ENCODE peak calls at places on chromosomes 5 and 9, in six cellular contexts. F is hypothalamus, R is DMS153, D is myocyte, J is upper lobe of right lung, V is hippocampal formation. W is an unnamed sample.

GRCh38 chr9:134702291-134702690 is 60.7 kb downstream of the COL5A1 start:
- DNase-seq in F (no peak), R (no peak), D (no peak), J (no peak), V (no peak), W (no peak)

GRCh38 chr9:137404971-137405584 is 17.9 kb downstream of the EXD3 start:
- DNase-seq in F (no peak), R (no peak), D (no peak), J (no peak), V (no peak), W (no peak)

GRCh38 chr9:137298983-137299521 is 3.0 kb downstream of the NRARP start:
- DNase-seq in F (no peak), R (no peak), D (no peak), J (peak), V (no peak), W (no peak)

GRCh38 chr5:113147537-113147936 is 170.9 kb downstream of the DCP2 start:
- DNase-seq in F (no peak), R (no peak), D (no peak), J (no peak), V (no peak), W (no peak)

GRCh38 chr5:87121315-87122170 is 146.1 kb upstream of the RASA1 start:
- DNase-seq in F (no peak), R (no peak), D (peak), J (no peak), V (peak), W (no peak)

GRCh38 chr9:119003218-119003617 is 366.0 kb downstream of the BRINP1 start:
- DNase-seq in F (no peak), R (no peak), D (peak), J (no peak), V (peak), W (no peak)

GRCh38 chr5:127871448-127872153 is 168.4 kb downstream of the CCDC192 start:
- DNase-seq in F (no peak), R (no peak), D (peak), J (no peak), V (no peak), W (no peak)

GRCh38 chr5:159240301-159240870 is 22.7 kb upstream of the UBLCP1 start:
- DNase-seq in F (no peak), R (no peak), D (peak), J (no peak), V (no peak), W (no peak)

GRCh38 chr9:746661-747434 is 94.6 kb upstream of the DMRT1 start:
- DNase-seq in F (no peak), R (no peak), D (no peak), J (no peak), V (no peak), W (no peak)

GRCh38 chr5:16674750-16675149 is 58.0 kb upstream of the RETREG1 start:
- DNase-seq in F (no peak), R (no peak), D (no peak), J (no peak), V (no peak), W (no peak)

GRCh38 chr9:114116061-114116747 is 17.1 kb upstream of the KIF12 start:
- DNase-seq in F (no peak), R (no peak), D (no peak), J (peak), V (no peak), W (peak)

GRCh38 chr5:116970318-116970717 is 395.7 kb upstream of the SEMA6A start:
- DNase-seq in F (no peak), R (peak), D (no peak), J (no peak), V (no peak), W (no peak)

GRCh38 chr9:104074876-104075275 is 19.2 kb upstream of the SMC2 start:
- DNase-seq in F (no peak), R (no peak), D (peak), J (no peak), V (no peak), W (no peak)

GRCh38 chr5:76663573-76663972 is 40.4 kb upstream of the F2RL2 start:
- DNase-seq in F (no peak), R (no peak), D (no peak), J (no peak), V (no peak), W (no peak)

GRCh38 chr5:97951139-97951538 is 768.1 kb upstream of the RIOK2 start:
- DNase-seq in F (no peak), R (no peak), D (no peak), J (no peak), V (no peak), W (no peak)

GRCh38 chr5:57176350-57176857 is 2.5 kb downstream of the GPBP1 start:
- DNase-seq in F (no peak), R (no peak), D (peak), J (no peak), V (peak), W (no peak)

GRCh38 chr9:79694676-79695400 is 123.1 kb downstream of the TLE4 start:
- DNase-seq in F (no peak), R (no peak), D (peak), J (no peak), V (no peak), W (no peak)

GRCh38 chr9:109311281-109311680 is 9.6 kb downstream of the EPB41L4B start:
- DNase-seq in F (no peak), R (no peak), D (peak), J (no peak), V (no peak), W (no peak)

GRCh38 chr9:98983295-98984268 is 39.9 kb downstream of the COL15A1 start:
- DNase-seq in F (no peak), R (no peak), D (peak), J (no peak), V (no peak), W (no peak)

GRCh38 chr5:96734871-96735325 is 72.7 kb downstream of the CAST start:
- DNase-seq in F (no peak), R (no peak), D (no peak), J (no peak), V (no peak), W (no peak)

GRCh38 chr5:152701305-152701704 is 296.2 kb upstream of the NMUR2 start:
- DNase-seq in F (no peak), R (no peak), D (no peak), J (no peak), V (no peak), W (no peak)

GRCh38 chr5:136182618-136183017 is 10.3 kb downstream of the SMIM32 start:
- DNase-seq in F (no peak), R (no peak), D (no peak), J (no peak), V (no peak), W (no peak)

GRCh38 chr5:111829701-111830100 is 72.7 kb upstream of the NREP start:
- DNase-seq in F (no peak), R (no peak), D (peak), J (no peak), V (no peak), W (no peak)

GRCh38 chr9:136352682-136353081 is 10.9 kb downstream of the DNLZ start:
- DNase-seq in F (no peak), R (no peak), D (no peak), J (peak), V (no peak), W (no peak)

GRCh38 chr5:53479656-53480473 is 564 bp upstream of the FST start:
- DNase-seq in F (no peak), R (no peak), D (peak), J (peak), V (no peak), W (peak)

GRCh38 chr9:135199489-135199888 is 112.0 kb downstream of the OLFM1 start:
- DNase-seq in F (no peak), R (no peak), D (no peak), J (no peak), V (no peak), W (no peak)

GRCh38 chr9:14865206-14865605 is 45.0 kb downstream of the FREM1 start:
- DNase-seq in F (no peak), R (no peak), D (no peak), J (no peak), V (no peak), W (no peak)

GRCh38 chr5:34053133-34053532 is 10.1 kb upstream of the C1QTNF3 start:
- DNase-seq in F (no peak), R (no peak), D (peak), J (no peak), V (no peak), W (no peak)

GRCh38 chr5:74617203-74617602 is 23.3 kb downstream of the ENC1 start:
- DNase-seq in F (no peak), R (no peak), D (no peak), J (no peak), V (no peak), W (no peak)

GRCh38 chr5:14557203-14557725 is 24.3 kb upstream of the OTULINL start:
- DNase-seq in F (no peak), R (no peak), D (no peak), J (no peak), V (no peak), W (no peak)

GRCh38 chr5:133930061-133930823 is 38.2 kb downstream of the C5orf15 start:
- DNase-seq in F (no peak), R (no peak), D (no peak), J (no peak), V (no peak), W (no peak)

GRCh38 chr9:132169672-132170392 is 8.0 kb downstream of the NTNG2 start:
- DNase-seq in F (peak), R (peak), D (peak), J (peak), V (no peak), W (peak)

GRCh38 chr9:75197521-75197920 is 109.2 kb downstream of the OSTF1 start:
- DNase-seq in F (no peak), R (no peak), D (peak), J (no peak), V (no peak), W (no peak)

GRCh38 chr5:98464737-98465330 is 308.6 kb upstream of the RGMB start:
- DNase-seq in F (no peak), R (no peak), D (no peak), J (no peak), V (no peak), W (no peak)

W was measured in spleen.